ENCODE peak calls at places on chromosome X, in eight cellular contexts. One of them, this sample, is unnamed.
A peak's percentile ranks its signal among the peaks of the same experiment; 100 is the strongest.

GRCh38 chrX:13506574-13506973 is 62.8 kb upstream of the EGFL6 start:
- DNase-seq in heart right ventricle: peak; percentile 18
- DNase-seq in heart left ventricle: no peak
- DNase-seq in AG04450: peak; percentile 23
- DNase-seq in fibroblast of the aortic adventitia: peak; percentile 82
- DNase-seq in PC-3: peak; percentile 62
- DNase-seq in fibroblast of mammary gland: peak; percentile 68
- DNase-seq in PC-9: no peak
- DNase-seq in this sample: peak; percentile 58

GRCh38 chrX:116694046-116694445 is 231.3 kb upstream of the CT83 start:
- DNase-seq in heart right ventricle: no peak
- DNase-seq in heart left ventricle: no peak
- DNase-seq in AG04450: no peak
- DNase-seq in fibroblast of the aortic adventitia: no peak
- DNase-seq in PC-3: no peak
- DNase-seq in fibroblast of mammary gland: no peak
- DNase-seq in PC-9: no peak
- DNase-seq in this sample: no peak

GRCh38 chrX:153882086-153882498 is 3.9 kb downstream of the L1CAM start:
- DNase-seq in heart right ventricle: no peak
- DNase-seq in heart left ventricle: no peak
- DNase-seq in AG04450: no peak
- DNase-seq in fibroblast of the aortic adventitia: no peak
- DNase-seq in PC-3: no peak
- DNase-seq in fibroblast of mammary gland: no peak
- DNase-seq in PC-9: no peak
- DNase-seq in this sample: no peak

GRCh38 chrX:73447311-73447794 is 500 bp downstream of the CDX4 start:
- DNase-seq in heart right ventricle: no peak
- DNase-seq in heart left ventricle: no peak
- DNase-seq in AG04450: no peak
- DNase-seq in fibroblast of the aortic adventitia: no peak
- DNase-seq in PC-3: no peak
- DNase-seq in fibroblast of mammary gland: no peak
- DNase-seq in PC-9: no peak
- DNase-seq in this sample: no peak

GRCh38 chrX:70421618-70422017 is 1.5 kb upstream of the GDPD2 start:
- DNase-seq in heart right ventricle: no peak
- DNase-seq in heart left ventricle: no peak
- DNase-seq in AG04450: no peak
- DNase-seq in fibroblast of the aortic adventitia: no peak
- DNase-seq in PC-3: no peak
- DNase-seq in fibroblast of mammary gland: no peak
- DNase-seq in PC-9: no peak
- DNase-seq in this sample: no peak

GRCh38 chrX:133594156-133594555 is 178.9 kb upstream of the GPC4 start:
- DNase-seq in heart right ventricle: no peak
- DNase-seq in heart left ventricle: no peak
- DNase-seq in AG04450: no peak
- DNase-seq in fibroblast of the aortic adventitia: no peak
- DNase-seq in PC-3: no peak
- DNase-seq in fibroblast of mammary gland: peak; percentile 49
- DNase-seq in PC-9: no peak
- DNase-seq in this sample: no peak

GRCh38 chrX:11209798-11210197 is 83.4 kb upstream of the AMELX start:
- DNase-seq in heart right ventricle: no peak
- DNase-seq in heart left ventricle: no peak
- DNase-seq in AG04450: no peak
- DNase-seq in fibroblast of the aortic adventitia: peak; percentile 18
- DNase-seq in PC-3: no peak
- DNase-seq in fibroblast of mammary gland: peak; percentile 12
- DNase-seq in PC-9: no peak
- DNase-seq in this sample: no peak

GRCh38 chrX:17769701-17770269 is 32.5 kb downstream of the SCML1 start:
- DNase-seq in heart right ventricle: no peak
- DNase-seq in heart left ventricle: no peak
- DNase-seq in AG04450: no peak
- DNase-seq in fibroblast of the aortic adventitia: no peak
- DNase-seq in PC-3: no peak
- DNase-seq in fibroblast of mammary gland: no peak
- DNase-seq in PC-9: no peak
- DNase-seq in this sample: no peak

GRCh38 chrX:24647257-24648058 is at the start of gene PCYT1B:
- DNase-seq in heart right ventricle: peak; percentile 45
- DNase-seq in heart left ventricle: peak; percentile 71
- DNase-seq in AG04450: peak; percentile 3
- DNase-seq in fibroblast of the aortic adventitia: peak; percentile 47
- DNase-seq in PC-3: no peak
- DNase-seq in fibroblast of mammary gland: peak; percentile 54
- DNase-seq in PC-9: no peak
- DNase-seq in this sample: peak; percentile 42

GRCh38 chrX:65993332-65993731 is 46.5 kb downstream of the VSIG4 start:
- DNase-seq in heart right ventricle: no peak
- DNase-seq in heart left ventricle: no peak
- DNase-seq in AG04450: no peak
- DNase-seq in fibroblast of the aortic adventitia: no peak
- DNase-seq in PC-3: no peak
- DNase-seq in fibroblast of mammary gland: no peak
- DNase-seq in PC-9: no peak
- DNase-seq in this sample: no peak

GRCh38 chrX:3175659-3176438 is 134.6 kb downstream of the ARSF start:
- DNase-seq in heart right ventricle: no peak
- DNase-seq in heart left ventricle: no peak
- DNase-seq in AG04450: no peak
- DNase-seq in fibroblast of the aortic adventitia: peak; percentile 45
- DNase-seq in PC-3: no peak
- DNase-seq in fibroblast of mammary gland: peak; percentile 71
- DNase-seq in PC-9: no peak
- DNase-seq in this sample: no peak

GRCh38 chrX:9340619-9341304 is 124.1 kb upstream of the TBL1X start:
- DNase-seq in heart right ventricle: peak; percentile 19
- DNase-seq in heart left ventricle: no peak
- DNase-seq in AG04450: no peak
- DNase-seq in fibroblast of the aortic adventitia: peak; percentile 82
- DNase-seq in PC-3: peak; percentile 25
- DNase-seq in fibroblast of mammary gland: peak; percentile 42
- DNase-seq in PC-9: no peak
- DNase-seq in this sample: peak; percentile 30

GRCh38 chrX:9339603-9340569 is 125.0 kb upstream of the TBL1X start:
- DNase-seq in heart right ventricle: peak; percentile 47
- DNase-seq in heart left ventricle: peak; percentile 56
- DNase-seq in AG04450: no peak
- DNase-seq in fibroblast of the aortic adventitia: peak; percentile 5
- DNase-seq in PC-3: no peak
- DNase-seq in fibroblast of mammary gland: no peak
- DNase-seq in PC-9: no peak
- DNase-seq in this sample: peak; percentile 64

GRCh38 chrX:9343971-9344370 is 120.9 kb upstream of the TBL1X start:
- DNase-seq in heart right ventricle: no peak
- DNase-seq in heart left ventricle: no peak
- DNase-seq in AG04450: no peak
- DNase-seq in fibroblast of the aortic adventitia: no peak
- DNase-seq in PC-3: no peak
- DNase-seq in fibroblast of mammary gland: no peak
- DNase-seq in PC-9: no peak
- DNase-seq in this sample: no peak

GRCh38 chrX:9341305-9342201 is 123.3 kb upstream of the TBL1X start:
- DNase-seq in heart right ventricle: peak; percentile 57
- DNase-seq in heart left ventricle: peak; percentile 72
- DNase-seq in AG04450: no peak
- DNase-seq in fibroblast of the aortic adventitia: peak; percentile 57
- DNase-seq in PC-3: peak; percentile 59
- DNase-seq in fibroblast of mammary gland: peak; percentile 65
- DNase-seq in PC-9: peak; percentile 77
- DNase-seq in this sample: peak; percentile 66

DNA sequence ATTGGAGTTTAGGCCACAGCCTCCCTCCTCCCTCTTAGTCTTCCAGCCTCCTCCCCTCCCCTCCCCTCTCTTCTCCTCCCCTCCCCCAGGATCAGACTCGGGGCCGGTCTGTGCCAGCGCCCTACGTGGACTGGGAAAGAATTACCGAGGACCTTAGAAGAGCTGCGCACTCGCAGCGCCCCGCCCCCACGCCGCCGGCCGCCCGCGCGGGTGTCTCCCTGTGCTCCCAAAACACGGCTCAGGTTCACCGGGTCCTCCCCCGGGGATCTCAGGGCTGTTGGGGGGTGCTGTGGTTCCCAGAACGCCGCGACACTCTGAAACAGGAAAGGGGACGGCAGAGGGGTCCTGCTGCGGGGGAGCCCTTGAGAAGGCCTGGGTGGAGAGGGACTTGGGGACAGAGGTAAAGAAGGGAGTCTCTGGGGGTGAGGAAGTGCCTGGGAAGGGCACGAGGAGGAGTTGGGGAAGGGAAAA is 122.2 kb upstream of the TBL1X start:
- DNase-seq in heart right ventricle: peak; percentile 77
- DNase-seq in heart left ventricle: peak; percentile 86
- DNase-seq in AG04450: no peak
- DNase-seq in fibroblast of the aortic adventitia: peak; percentile 82
- DNase-seq in PC-3: peak; percentile 87
- DNase-seq in fibroblast of mammary gland: peak; percentile 83
- DNase-seq in PC-9: peak; percentile 44
- DNase-seq in this sample: peak; percentile 90
- H3K4me3 ChIP-seq in heart right ventricle: peak overlapping the region; percentile 21
- H3K4me3 ChIP-seq in heart left ventricle: peak overlapping the region; percentile 33
- H3K4me3 ChIP-seq in AG04450: no peak overlapping the region
- H3K4me3 ChIP-seq in fibroblast of the aortic adventitia: peak overlapping the region; percentile 31
- H3K4me3 ChIP-seq in PC-3: no peak overlapping the region
- H3K4me3 ChIP-seq in fibroblast of mammary gland: peak overlapping the region; percentile 20
- H3K4me3 ChIP-seq in PC-9: no peak overlapping the region
- H3K4me3 ChIP-seq in this sample: peak overlapping the region; percentile 52

DNA sequence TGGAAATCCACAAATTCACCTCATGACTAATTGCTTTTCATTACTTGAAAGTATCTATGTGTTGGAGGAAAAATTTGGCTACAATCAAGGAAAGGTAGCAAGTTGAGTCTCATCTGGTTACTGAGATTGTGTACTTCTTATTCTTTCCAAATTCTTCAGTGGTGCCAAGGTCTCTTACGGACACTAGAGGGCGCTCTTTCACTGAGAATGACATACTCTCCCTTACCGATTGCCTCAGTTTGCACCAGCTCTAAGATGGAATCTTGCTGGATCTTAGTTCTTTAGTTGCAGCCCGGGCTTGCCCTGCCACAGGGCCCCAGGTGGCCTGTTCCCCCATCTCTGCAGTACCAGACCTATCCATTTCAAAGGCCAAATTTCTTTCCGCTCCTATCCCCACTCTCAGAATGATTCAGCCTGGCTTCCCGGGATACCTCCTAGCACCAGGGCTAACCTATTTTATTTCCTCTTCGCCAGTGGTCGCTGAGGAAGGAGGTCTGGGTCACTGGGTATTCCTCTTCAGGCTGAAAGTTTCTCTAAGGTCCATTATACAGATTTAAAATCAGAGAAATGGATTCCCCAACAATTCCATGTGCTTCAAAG is 24.6 kb upstream of the GPR50 start:
- DNase-seq in heart right ventricle: no peak
- DNase-seq in heart left ventricle: no peak
- DNase-seq in AG04450: no peak
- DNase-seq in fibroblast of the aortic adventitia: peak; percentile 68
- DNase-seq in PC-3: peak; percentile 64
- DNase-seq in fibroblast of mammary gland: peak; percentile 53
- DNase-seq in PC-9: peak; percentile 46
- DNase-seq in this sample: no peak
- TF ChIP-seq CTCF in heart right ventricle: peak; percentile 70
- TF ChIP-seq CTCF in heart left ventricle: peak; percentile 68
- TF ChIP-seq CTCF in AG04450: peak; percentile 68
- TF ChIP-seq CTCF in fibroblast of the aortic adventitia: peak; percentile 72
- TF ChIP-seq CTCF in PC-3: peak; percentile 86
- TF ChIP-seq CTCF in fibroblast of mammary gland: peak; percentile 79
- TF ChIP-seq CTCF in PC-9: peak; percentile 98
- TF ChIP-seq CTCF in this sample: peak; percentile 76

GRCh38 chrX:37640142-37640541 is 45.4 kb upstream of the XK start:
- DNase-seq in heart right ventricle: no peak
- DNase-seq in heart left ventricle: no peak
- DNase-seq in AG04450: no peak
- DNase-seq in fibroblast of the aortic adventitia: no peak
- DNase-seq in PC-3: no peak
- DNase-seq in fibroblast of mammary gland: no peak
- DNase-seq in PC-9: no peak
- DNase-seq in this sample: no peak
- H3K4me3 ChIP-seq in heart right ventricle: no peak overlapping the region
- H3K4me3 ChIP-seq in heart left ventricle: no peak overlapping the region
- H3K4me3 ChIP-seq in AG04450: no peak overlapping the region
- H3K4me3 ChIP-seq in fibroblast of the aortic adventitia: no peak overlapping the region
- H3K4me3 ChIP-seq in PC-3: no peak overlapping the region
- H3K4me3 ChIP-seq in fibroblast of mammary gland: no peak overlapping the region
- H3K4me3 ChIP-seq in PC-9: no peak overlapping the region
- H3K4me3 ChIP-seq in this sample: no peak overlapping the region

DNA sequence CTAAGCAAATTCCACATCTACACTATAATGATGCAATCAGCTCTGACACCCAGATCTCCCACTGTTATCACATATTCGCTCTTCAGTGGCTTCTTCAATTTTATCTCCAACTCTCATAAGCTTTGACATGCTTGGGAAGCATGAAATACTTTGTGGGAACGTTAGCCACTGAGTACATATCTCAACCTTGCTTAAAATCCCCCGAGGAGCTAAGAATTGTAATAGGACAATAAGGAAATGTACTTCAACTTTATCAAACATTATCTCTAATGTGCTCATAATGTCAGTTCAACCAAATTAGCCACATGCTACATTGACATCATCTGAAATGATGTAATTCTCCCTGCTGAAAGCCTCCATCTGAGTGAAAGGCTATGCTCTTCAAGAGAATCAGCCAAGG is 139.6 kb upstream of the PTCHD1 start:
- DNase-seq in heart right ventricle: no peak
- DNase-seq in heart left ventricle: no peak
- DNase-seq in AG04450: no peak
- DNase-seq in fibroblast of the aortic adventitia: no peak
- DNase-seq in PC-3: no peak
- DNase-seq in fibroblast of mammary gland: no peak
- DNase-seq in PC-9: no peak
- DNase-seq in this sample: no peak
- TF ChIP-seq CTCF in heart right ventricle: no peak
- TF ChIP-seq CTCF in heart left ventricle: no peak
- TF ChIP-seq CTCF in AG04450: no peak
- TF ChIP-seq CTCF in fibroblast of the aortic adventitia: no peak
- TF ChIP-seq CTCF in PC-3: no peak
- TF ChIP-seq CTCF in fibroblast of mammary gland: no peak
- TF ChIP-seq CTCF in PC-9: no peak
- TF ChIP-seq CTCF in this sample: no peak